ENCODE peak calls at places on chromosomes 6 and 20, in six cellular contexts. V, Z, U, P, W and C are unnamed samples.

GRCh38 chr6:129929433-129929832 is 68.3 kb upstream of the TMEM244 start:
- DNase-seq in W (no peak), V (no peak), P (no peak), U (peak; percentile 60), Z (peak; percentile 29), C (no peak)

GRCh38 chr20:45329497-45330319 is 18.5 kb downstream of the SDC4 start:
- DNase-seq in W (no peak), V (no peak), U (no peak), Z (no peak), P (no peak), C (no peak)

GRCh38 chr6:149716584-149716983 is 1.3 kb downstream of the LATS1 start:
- DNase-seq in V (no peak), U (no peak), W (no peak), P (no peak), Z (no peak), C (no peak)

GRCh38 chr20:20253039-20253743 is 114.7 kb upstream of the INSM1 start:
- DNase-seq in U (no peak), Z (no peak), P (no peak), V (no peak), W (no peak), C (no peak)

GRCh38 chr6:119307041-119307440 is 42.5 kb downstream of the MAN1A1 start:
- DNase-seq in P (no peak), U (no peak), W (no peak), V (no peak), Z (no peak), C (no peak)

GRCh38 chr6:119240257-119241123 is 109.1 kb downstream of the MAN1A1 start:
- DNase-seq in W (no peak), Z (no peak), P (no peak), V (no peak), U (no peak), C (no peak)

GRCh38 chr20:19835533-19836222 is 77.6 kb downstream of the RIN2 start:
- DNase-seq in U (peak; percentile 67), V (no peak), W (no peak), Z (no peak), P (no peak), C (no peak)

GRCh38 chr20:4666001-4666470 is 55.7 kb upstream of the PRND start:
- DNase-seq in W (peak; percentile 38), V (no peak), Z (peak; percentile 80), U (no peak), P (peak; percentile 31), C (peak; percentile 69)

GRCh38 chr20:39112196-39112743 is 150.1 kb downstream of the DHX35 start:
- DNase-seq in U (no peak), W (no peak), V (no peak), Z (peak; percentile 7), P (peak; percentile 78), C (peak; percentile 38)

GRCh38 chr20:55273149-55273548 is 732.2 kb downstream of the CBLN4 start:
- DNase-seq in P (no peak), V (no peak), Z (no peak), W (no peak), U (no peak), C (no peak)

GRCh38 chr6:30818426-30818841 is 65.9 kb upstream of the DDR1 start:
- DNase-seq in P (peak; percentile 30), Z (no peak), W (no peak), U (no peak), V (no peak), C (peak; percentile 24)

GRCh38 chr20:8150591-8150990 is 18.5 kb downstream of the PLCB1 start:
- DNase-seq in V (no peak), U (no peak), P (no peak), W (no peak), Z (no peak), C (no peak)

GRCh38 chr20:63270606-63271325 is 1.8 kb upstream of the ARFGAP1 start:
- DNase-seq in U (no peak), W (no peak), P (no peak), Z (no peak), V (no peak), C (no peak)

GRCh38 chr6:40138273-40138720 is 204.0 kb upstream of the MOCS1 start:
- DNase-seq in P (peak; percentile 72), U (no peak), V (no peak), Z (no peak), W (no peak), C (no peak)

GRCh38 chr20:56860413-56860812 is 231.3 kb downstream of the TFAP2C start:
- DNase-seq in U (no peak), V (no peak), Z (no peak), P (no peak), W (no peak), C (no peak)

GRCh38 chr20:25580711-25581110 is 4.6 kb downstream of the NINL start:
- DNase-seq in U (no peak), P (no peak), Z (no peak), W (no peak), V (no peak), C (no peak)

GRCh38 chr20:58481541-58482021 is 33.6 kb downstream of the APCDD1L start:
- DNase-seq in P (peak; percentile 77), Z (peak; percentile 74), U (no peak), W (peak; percentile 44), V (no peak), C (no peak)

GRCh38 chr20:64223526-64224067 is 32.0 kb upstream of the PCMTD2 start:
- DNase-seq in V (no peak), W (no peak), Z (peak; percentile 42), U (no peak), P (no peak), C (no peak)

GRCh38 chr20:1844723-1845523 is 50.3 kb upstream of the SIRPA start:
- DNase-seq in Z (peak; percentile 21), P (no peak), W (no peak), V (no peak), U (peak; percentile 28), C (peak; percentile 76)